ENCODE peak calls at places on chromosomes 16 and 17, in eight cellular contexts. One of them, this sample, is unnamed.

GRCh38 chr17:5557485-5557884 is 26.8 kb downstream of the NLRP1 start:
- DNase-seq in dorsolateral prefrontal cortex: no peak
- DNase-seq in transverse colon: no peak
- DNase-seq in colonic mucosa: no peak
- DNase-seq in adrenal gland: no peak
- DNase-seq in left ventricle myocardium inferior: no peak
- DNase-seq in cardiac muscle cell: peak; percentile 34
- DNase-seq in ovary: no peak
- DNase-seq in this sample: no peak

GRCh38 chr16:86545481-86545880 is 9.6 kb downstream of the MTHFSD start:
- DNase-seq in ovary: no peak
- DNase-seq in colonic mucosa: no peak
- DNase-seq in left ventricle myocardium inferior: no peak
- DNase-seq in transverse colon: no peak
- DNase-seq in dorsolateral prefrontal cortex: no peak
- DNase-seq in cardiac muscle cell: no peak
- DNase-seq in adrenal gland: no peak
- DNase-seq in this sample: no peak

GRCh38 chr16:83441523-83441922 is 366.3 kb upstream of the HSBP1 start:
- DNase-seq in colonic mucosa: no peak
- DNase-seq in transverse colon: no peak
- DNase-seq in cardiac muscle cell: no peak
- DNase-seq in ovary: no peak
- DNase-seq in left ventricle myocardium inferior: no peak
- DNase-seq in adrenal gland: no peak
- DNase-seq in dorsolateral prefrontal cortex: no peak
- DNase-seq in this sample: no peak

GRCh38 chr17:973053-973452 is 6.5 kb downstream of the NXN start:
- DNase-seq in dorsolateral prefrontal cortex: no peak
- DNase-seq in ovary: no peak
- DNase-seq in adrenal gland: no peak
- DNase-seq in transverse colon: no peak
- DNase-seq in colonic mucosa: no peak
- DNase-seq in cardiac muscle cell: no peak
- DNase-seq in left ventricle myocardium inferior: no peak
- DNase-seq in this sample: no peak

GRCh38 chr17:16417896-16418683 is 2.7 kb downstream of the TRPV2 start:
- DNase-seq in adrenal gland: no peak
- DNase-seq in colonic mucosa: no peak
- DNase-seq in ovary: no peak
- DNase-seq in dorsolateral prefrontal cortex: no peak
- DNase-seq in left ventricle myocardium inferior: no peak
- DNase-seq in cardiac muscle cell: peak; percentile 50
- DNase-seq in transverse colon: no peak
- DNase-seq in this sample: no peak

GRCh38 chr16:4373909-4374742 is 2.5 kb downstream of the VASN start:
- DNase-seq in ovary: peak; percentile 97
- DNase-seq in colonic mucosa: peak; percentile 68
- DNase-seq in transverse colon: peak; percentile 64
- DNase-seq in left ventricle myocardium inferior: peak; percentile 68
- DNase-seq in cardiac muscle cell: peak; percentile 99
- DNase-seq in adrenal gland: peak; percentile 53
- DNase-seq in dorsolateral prefrontal cortex: no peak
- DNase-seq in this sample: peak; percentile 70

GRCh38 chr17:82160081-82160480 is 52.6 kb downstream of the CCDC57 start:
- DNase-seq in left ventricle myocardium inferior: no peak
- DNase-seq in cardiac muscle cell: no peak
- DNase-seq in transverse colon: no peak
- DNase-seq in adrenal gland: no peak
- DNase-seq in dorsolateral prefrontal cortex: no peak
- DNase-seq in colonic mucosa: no peak
- DNase-seq in ovary: no peak
- DNase-seq in this sample: no peak

GRCh38 chr17:2700031-2700490 is 11.5 kb downstream of the CLUH start:
- DNase-seq in adrenal gland: no peak
- DNase-seq in dorsolateral prefrontal cortex: no peak
- DNase-seq in colonic mucosa: no peak
- DNase-seq in transverse colon: no peak
- DNase-seq in left ventricle myocardium inferior: no peak
- DNase-seq in ovary: peak; percentile 8
- DNase-seq in cardiac muscle cell: no peak
- DNase-seq in this sample: no peak

GRCh38 chr16:82629441-82630027 is 2.8 kb downstream of the CDH13 start:
- DNase-seq in ovary: no peak
- DNase-seq in adrenal gland: no peak
- DNase-seq in left ventricle myocardium inferior: no peak
- DNase-seq in cardiac muscle cell: peak; percentile 61
- DNase-seq in dorsolateral prefrontal cortex: no peak
- DNase-seq in transverse colon: no peak
- DNase-seq in colonic mucosa: no peak
- DNase-seq in this sample: no peak

GRCh38 chr17:27577124-27577761 is 53.7 kb upstream of the LGALS9 start:
- DNase-seq in left ventricle myocardium inferior: no peak
- DNase-seq in ovary: no peak
- DNase-seq in cardiac muscle cell: peak; percentile 72
- DNase-seq in colonic mucosa: no peak
- DNase-seq in transverse colon: no peak
- DNase-seq in dorsolateral prefrontal cortex: peak; percentile 74
- DNase-seq in adrenal gland: peak; percentile 66
- DNase-seq in this sample: no peak

GRCh38 chr16:6016530-6017184 is 919.1 kb upstream of the EEF2KMT start:
- DNase-seq in transverse colon: no peak
- DNase-seq in colonic mucosa: no peak
- DNase-seq in left ventricle myocardium inferior: no peak
- DNase-seq in dorsolateral prefrontal cortex: no peak
- DNase-seq in ovary: no peak
- DNase-seq in adrenal gland: no peak
- DNase-seq in cardiac muscle cell: no peak
- DNase-seq in this sample: no peak

GRCh38 chr17:80441598-80442304 is 26.8 kb downstream of the ENDOV start:
- DNase-seq in left ventricle myocardium inferior: no peak
- DNase-seq in transverse colon: no peak
- DNase-seq in adrenal gland: no peak
- DNase-seq in dorsolateral prefrontal cortex: no peak
- DNase-seq in cardiac muscle cell: no peak
- DNase-seq in ovary: no peak
- DNase-seq in colonic mucosa: no peak
- DNase-seq in this sample: no peak

GRCh38 chr16:73047536-73048291 is at the start of gene ZFHX3:
- DNase-seq in adrenal gland: peak; percentile 77
- DNase-seq in left ventricle myocardium inferior: peak; percentile 79
- DNase-seq in dorsolateral prefrontal cortex: peak; percentile 53
- DNase-seq in ovary: peak; percentile 48
- DNase-seq in cardiac muscle cell: peak; percentile 65
- DNase-seq in transverse colon: peak; percentile 79
- DNase-seq in colonic mucosa: peak; percentile 83
- DNase-seq in this sample: peak; percentile 70

GRCh38 chr16:89307421-89307805 is 89.9 kb downstream of the ZNF778 start:
- DNase-seq in adrenal gland: no peak
- DNase-seq in left ventricle myocardium inferior: peak; percentile 7
- DNase-seq in ovary: no peak
- DNase-seq in dorsolateral prefrontal cortex: no peak
- DNase-seq in colonic mucosa: no peak
- DNase-seq in cardiac muscle cell: no peak
- DNase-seq in transverse colon: no peak
- DNase-seq in this sample: no peak

GRCh38 chr17:63700528-63701441 is 860 bp upstream of the LIMD2 start:
- DNase-seq in ovary: peak; percentile 50
- DNase-seq in dorsolateral prefrontal cortex: no peak
- DNase-seq in cardiac muscle cell: peak; percentile 82
- DNase-seq in adrenal gland: peak; percentile 54
- DNase-seq in transverse colon: peak; percentile 37
- DNase-seq in left ventricle myocardium inferior: peak; percentile 69
- DNase-seq in colonic mucosa: no peak
- DNase-seq in this sample: no peak

GRCh38 chr16:58492735-58493134 is 7.2 kb upstream of the NDRG4 start:
- DNase-seq in colonic mucosa: no peak
- DNase-seq in dorsolateral prefrontal cortex: no peak
- DNase-seq in left ventricle myocardium inferior: no peak
- DNase-seq in cardiac muscle cell: no peak
- DNase-seq in adrenal gland: peak; percentile 34
- DNase-seq in ovary: no peak
- DNase-seq in transverse colon: no peak
- DNase-seq in this sample: no peak

GRCh38 chr16:58493756-58494431 is 6.0 kb upstream of the NDRG4 start:
- DNase-seq in dorsolateral prefrontal cortex: no peak
- DNase-seq in cardiac muscle cell: no peak
- DNase-seq in ovary: no peak
- DNase-seq in left ventricle myocardium inferior: no peak
- DNase-seq in colonic mucosa: no peak
- DNase-seq in adrenal gland: no peak
- DNase-seq in transverse colon: no peak
- DNase-seq in this sample: no peak

GRCh38 chr16:58495861-58496331 is 4.0 kb upstream of the NDRG4 start:
- DNase-seq in left ventricle myocardium inferior: no peak
- DNase-seq in colonic mucosa: no peak
- DNase-seq in transverse colon: no peak
- DNase-seq in ovary: no peak
- DNase-seq in adrenal gland: no peak
- DNase-seq in dorsolateral prefrontal cortex: no peak
- DNase-seq in cardiac muscle cell: no peak
- DNase-seq in this sample: no peak

GRCh38 chr16:58497468-58497867 is 2.5 kb upstream of the NDRG4 start:
- DNase-seq in dorsolateral prefrontal cortex: no peak
- DNase-seq in adrenal gland: no peak
- DNase-seq in cardiac muscle cell: no peak
- DNase-seq in colonic mucosa: no peak
- DNase-seq in ovary: no peak
- DNase-seq in transverse colon: no peak
- DNase-seq in left ventricle myocardium inferior: no peak
- DNase-seq in this sample: no peak

DNA sequence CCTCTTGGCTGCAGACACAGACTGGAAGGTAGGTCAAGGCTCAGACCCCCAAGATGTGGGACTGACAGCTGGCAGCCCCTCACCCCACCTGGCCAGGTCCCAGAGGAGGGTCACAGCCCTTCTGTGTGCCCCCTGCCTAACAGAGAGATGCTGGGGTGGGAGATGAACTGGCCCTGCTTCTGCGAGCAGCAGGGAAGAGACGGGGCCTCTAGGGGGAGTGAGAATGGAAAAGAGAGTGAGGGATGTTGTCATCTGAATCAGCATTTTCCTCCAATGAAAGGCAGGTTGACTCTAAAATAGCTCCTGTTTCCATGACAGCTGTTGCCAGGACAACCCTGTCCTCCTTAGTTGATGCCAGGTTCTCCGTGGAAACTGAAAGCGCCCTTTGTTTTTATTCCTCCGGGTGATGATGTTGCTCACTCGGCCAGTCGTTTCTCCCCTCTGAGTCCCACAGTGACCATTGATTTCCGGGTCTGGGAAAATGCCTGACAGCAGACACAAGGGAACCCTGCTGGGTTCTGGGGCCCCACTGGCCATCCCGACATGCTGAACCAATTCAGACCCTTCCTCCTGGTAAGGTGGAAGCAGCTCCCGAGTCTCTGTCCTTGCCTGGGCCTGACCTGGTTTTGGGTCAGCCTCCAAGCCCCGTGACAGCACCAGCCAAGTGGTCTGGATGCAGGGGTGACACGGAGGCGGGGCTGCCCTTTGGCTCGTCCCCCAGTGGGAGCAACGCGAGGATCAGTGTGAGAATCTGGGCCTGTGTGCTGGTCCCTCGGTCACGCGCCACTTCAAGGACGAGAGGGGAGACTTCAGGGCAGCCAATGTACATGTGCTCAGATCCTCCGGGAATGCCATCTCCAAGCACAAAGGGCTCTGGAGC is 4.7 kb upstream of the NDRG4 start:
- DNase-seq in dorsolateral prefrontal cortex: peak; percentile 94
- DNase-seq in left ventricle myocardium inferior: peak; percentile 69
- DNase-seq in transverse colon: peak; percentile 43
- DNase-seq in colonic mucosa: peak; percentile 64
- DNase-seq in cardiac muscle cell: peak; percentile 97
- DNase-seq in adrenal gland: peak; percentile 94
- DNase-seq in ovary: peak; percentile 42
- DNase-seq in this sample: peak; percentile 43
- TF ChIP-seq CTCF in dorsolateral prefrontal cortex: peak; percentile 60
- TF ChIP-seq CTCF in left ventricle myocardium inferior: peak; percentile 63
- TF ChIP-seq CTCF in transverse colon: no peak
- TF ChIP-seq CTCF in colonic mucosa: no peak
- TF ChIP-seq CTCF in cardiac muscle cell: peak; percentile 80
- TF ChIP-seq CTCF in adrenal gland: peak; percentile 38
- TF ChIP-seq CTCF in ovary: no peak
- TF ChIP-seq CTCF in this sample: no peak

GRCh38 chr17:77470330-77470786 is 329.6 kb downstream of the SEC14L1 start:
- DNase-seq in ovary: no peak
- DNase-seq in left ventricle myocardium inferior: no peak
- DNase-seq in transverse colon: no peak
- DNase-seq in colonic mucosa: no peak
- DNase-seq in dorsolateral prefrontal cortex: no peak
- DNase-seq in adrenal gland: no peak
- DNase-seq in cardiac muscle cell: no peak
- DNase-seq in this sample: no peak

GRCh38 chr17:77468897-77469296 is 328.1 kb downstream of the SEC14L1 start:
- DNase-seq in ovary: no peak
- DNase-seq in left ventricle myocardium inferior: no peak
- DNase-seq in transverse colon: no peak
- DNase-seq in colonic mucosa: no peak
- DNase-seq in adrenal gland: no peak
- DNase-seq in dorsolateral prefrontal cortex: no peak
- DNase-seq in cardiac muscle cell: no peak
- DNase-seq in this sample: no peak

GRCh38 chr17:77472837-77473214 is 332.1 kb downstream of the SEC14L1 start:
- DNase-seq in dorsolateral prefrontal cortex: no peak
- DNase-seq in colonic mucosa: no peak
- DNase-seq in adrenal gland: no peak
- DNase-seq in ovary: no peak
- DNase-seq in cardiac muscle cell: no peak
- DNase-seq in left ventricle myocardium inferior: no peak
- DNase-seq in transverse colon: no peak
- DNase-seq in this sample: no peak

GRCh38 chr17:77471984-77472836 is 331.4 kb downstream of the SEC14L1 start:
- DNase-seq in cardiac muscle cell: peak; percentile 97
- DNase-seq in colonic mucosa: no peak
- DNase-seq in dorsolateral prefrontal cortex: no peak
- DNase-seq in transverse colon: peak; percentile 50
- DNase-seq in adrenal gland: peak; percentile 38
- DNase-seq in left ventricle myocardium inferior: no peak
- DNase-seq in ovary: peak; percentile 72
- DNase-seq in this sample: peak; percentile 81

GRCh38 chr17:77470800-77471733 is 330.3 kb downstream of the SEC14L1 start:
- DNase-seq in ovary: peak; percentile 71
- DNase-seq in cardiac muscle cell: peak; percentile 90
- DNase-seq in dorsolateral prefrontal cortex: no peak
- DNase-seq in colonic mucosa: no peak
- DNase-seq in adrenal gland: peak; percentile 43
- DNase-seq in transverse colon: no peak
- DNase-seq in left ventricle myocardium inferior: peak; percentile 80
- DNase-seq in this sample: no peak
- H3K27ac ChIP-seq in ovary: peak overlapping the region; percentile 74
- H3K27ac ChIP-seq in cardiac muscle cell: peak overlapping the region; percentile 96
- H3K27ac ChIP-seq in dorsolateral prefrontal cortex: peak overlapping the region; percentile 20
- H3K27ac ChIP-seq in colonic mucosa: peak overlapping the region; percentile 42
- H3K27ac ChIP-seq in adrenal gland: peak overlapping the region; percentile 79
- H3K27ac ChIP-seq in transverse colon: peak overlapping the region; percentile 82
- H3K27ac ChIP-seq in left ventricle myocardium inferior: peak overlapping the region; percentile 84
- H3K27ac ChIP-seq in this sample: peak overlapping the region; percentile 43

GRCh38 chr16:50326835-50327465 is 41.8 kb downstream of the BRD7 start:
- DNase-seq in left ventricle myocardium inferior: no peak
- DNase-seq in transverse colon: no peak
- DNase-seq in adrenal gland: no peak
- DNase-seq in cardiac muscle cell: peak; percentile 37
- DNase-seq in dorsolateral prefrontal cortex: no peak
- DNase-seq in ovary: no peak
- DNase-seq in colonic mucosa: no peak
- DNase-seq in this sample: no peak
- TF ChIP-seq CTCF in left ventricle myocardium inferior: peak; percentile 46
- TF ChIP-seq CTCF in transverse colon: peak; percentile 26
- TF ChIP-seq CTCF in adrenal gland: no peak
- TF ChIP-seq CTCF in cardiac muscle cell: peak; percentile 54
- TF ChIP-seq CTCF in dorsolateral prefrontal cortex: peak; percentile 27
- TF ChIP-seq CTCF in ovary: no peak
- TF ChIP-seq CTCF in colonic mucosa: peak; percentile 38
- TF ChIP-seq CTCF in this sample: peak; percentile 36

GRCh38 chr17:73189417-73190099 is 3.3 kb upstream of the COG1 start:
- DNase-seq in ovary: no peak
- DNase-seq in dorsolateral prefrontal cortex: peak; percentile 57
- DNase-seq in adrenal gland: peak; percentile 57
- DNase-seq in cardiac muscle cell: peak; percentile 61
- DNase-seq in left ventricle myocardium inferior: no peak
- DNase-seq in colonic mucosa: no peak
- DNase-seq in transverse colon: no peak
- DNase-seq in this sample: no peak
- H3K27ac ChIP-seq in ovary: no peak overlapping the region
- H3K27ac ChIP-seq in dorsolateral prefrontal cortex: no peak overlapping the region
- H3K27ac ChIP-seq in adrenal gland: no peak overlapping the region
- H3K27ac ChIP-seq in cardiac muscle cell: no peak overlapping the region
- H3K27ac ChIP-seq in left ventricle myocardium inferior: no peak overlapping the region
- H3K27ac ChIP-seq in colonic mucosa: no peak overlapping the region
- H3K27ac ChIP-seq in transverse colon: no peak overlapping the region
- H3K27ac ChIP-seq in this sample: no peak overlapping the region

This sample was measured in lung.